ENCODE peak calls at places on chromosome 2, in ten cellular contexts. H is mammary epithelial cell, O is GM12878, M is PC-9, N is sigmoid colon, W is tibial artery, T is fibroblast of lung, Q is lower lobe of right lung, K is prostate gland, C is astrocyte. P is an unnamed sample. For H3K36me3, the result is how much of the 10 kb centered on the place peaks cover.

GRCh38 chr2:212906620-212907019 is 244.8 kb downstream of the IKZF2 start:
- DNase-seq in Q (no peak), M (no peak), N (no peak), W (no peak), H (peak), C (no peak), O (no peak), T (no peak), K (no peak), P (peak)

GRCh38 chr2:98912221-98912851 is 23.7 kb downstream of the CRACDL start:
- DNase-seq in Q (no peak), N (peak), O (no peak), C (peak), T (peak), W (peak), H (peak), M (peak), K (no peak), P (peak)

GRCh38 chr2:180971811-180972210 is 8.6 kb upstream of the UBE2E3 start:
- DNase-seq in N (no peak), C (no peak), T (no peak), M (no peak), K (no peak), O (no peak), H (no peak), W (no peak), Q (no peak), P (no peak)

GRCh38 chr2:231037731-231038482 is 584 bp downstream of the C2orf72 start:
- DNase-seq in N (no peak), Q (no peak), T (no peak), M (no peak), O (no peak), W (no peak), H (no peak), K (peak), C (no peak), P (no peak)

GRCh38 chr2:74999464-74999863 is 41.0 kb downstream of the POLE4 start:
- DNase-seq in W (no peak), C (no peak), Q (no peak), H (no peak), T (no peak), N (no peak), M (no peak), O (no peak), K (no peak), P (no peak)

GRCh38 chr2:159760321-159760720 is 37.7 kb downstream of the CD302 start:
- DNase-seq in T (no peak), N (no peak), H (no peak), Q (no peak), C (no peak), O (no peak), K (no peak), M (no peak), W (no peak), P (no peak)

GRCh38 chr2:201129044-201129505 is 13.1 kb downstream of the CFLAR start:
- DNase-seq in Q (no peak), H (peak), N (no peak), M (no peak), O (no peak), C (peak), K (no peak), W (no peak), T (peak), P (peak)

GRCh38 chr2:143259368-143259958 is 130.2 kb downstream of the ARHGAP15 start:
- DNase-seq in Q (peak), H (peak), K (peak), C (peak), O (peak), M (peak), W (peak), T (peak), N (peak), P (peak)

GRCh38 chr2:219530048-219530963 is 13.3 kb downstream of the CHPF start:
- DNase-seq in N (peak), W (peak), C (peak), H (peak), K (peak), M (peak), Q (peak), O (no peak), T (peak), P (peak)

GRCh38 chr2:227460079-227460485 is 11.9 kb upstream of the AGFG1 start:
- DNase-seq in O (no peak), N (no peak), W (no peak), H (peak), K (no peak), T (peak), C (peak), Q (no peak), M (peak), P (no peak)

DNA sequence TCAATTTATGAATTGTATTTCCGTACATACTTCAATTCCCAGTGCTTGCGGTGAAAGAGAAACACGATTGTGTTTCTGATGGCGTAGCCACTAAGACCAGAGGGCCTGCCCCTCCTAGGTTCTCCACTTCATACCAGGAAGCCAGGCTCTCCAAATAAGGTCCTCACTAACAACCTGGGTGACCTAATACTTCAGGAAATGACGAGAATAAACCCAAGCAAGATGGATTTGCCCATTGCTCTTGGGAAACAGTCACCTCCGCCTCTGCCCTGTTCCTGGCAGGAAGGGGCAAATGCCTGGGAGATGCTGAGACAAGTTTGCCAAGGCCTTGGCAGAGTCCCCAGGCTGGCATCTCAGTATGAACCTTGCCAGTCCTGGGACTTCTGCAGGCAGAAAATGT is 41.8 kb downstream of the TTC32 start:
- DNase-seq in K (peak), H (peak), O (no peak), Q (no peak), C (no peak), W (peak), T (peak), N (peak), M (no peak), P (peak)
- TF ChIP-seq CTCF in K (no peak), H (no peak), O (no peak), Q (no peak), C (no peak), W (no peak), T (no peak), N (no peak), M (no peak), P (no peak)

GRCh38 chr2:3212984-3213383 is 164.6 kb downstream of the EIPR1 start:
- DNase-seq in M (no peak), N (no peak), H (no peak), W (no peak), Q (no peak), K (no peak), T (no peak), O (no peak), C (no peak), P (no peak)

GRCh38 chr2:3214065-3214464 is 163.6 kb downstream of the EIPR1 start:
- DNase-seq in K (no peak), M (no peak), C (no peak), N (no peak), T (no peak), O (no peak), H (no peak), Q (no peak), W (no peak), P (no peak)

GRCh38 chr2:3217646-3218045 is 160.0 kb downstream of the EIPR1 start:
- DNase-seq in K (no peak), Q (no peak), O (no peak), M (no peak), W (no peak), H (no peak), T (no peak), N (no peak), C (no peak), P (no peak)

GRCh38 chr2:3216841-3217495 is 160.7 kb downstream of the EIPR1 start:
- DNase-seq in Q (no peak), N (no peak), O (no peak), M (no peak), T (no peak), C (no peak), K (no peak), W (no peak), H (no peak), P (no peak)

DNA sequence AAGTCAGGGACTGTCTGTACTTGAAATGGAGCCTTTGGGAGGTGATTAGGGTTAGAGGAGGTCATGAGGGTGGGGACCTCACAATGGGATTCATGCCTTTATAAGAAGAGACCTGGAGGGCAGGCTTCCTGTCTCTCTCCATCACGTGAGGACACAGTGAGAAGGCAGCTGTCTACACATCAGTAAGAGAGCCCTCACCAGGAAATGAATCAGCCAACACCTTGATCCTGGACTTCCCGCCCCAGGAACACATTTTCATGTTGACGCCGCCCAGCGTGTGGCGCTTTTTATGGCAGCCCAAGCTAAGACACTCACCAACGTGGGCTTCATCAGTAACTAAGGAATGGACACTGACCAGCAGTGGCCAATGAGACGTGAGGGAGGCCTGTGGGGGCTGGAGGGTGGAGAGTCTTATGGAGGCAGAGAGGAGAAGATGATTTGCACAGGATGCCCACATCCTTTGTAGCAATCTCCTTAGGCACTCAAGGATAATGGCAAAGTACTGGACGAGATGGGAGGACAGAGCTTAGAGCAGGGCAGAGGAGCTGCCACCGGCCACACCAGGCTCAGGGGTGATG is 162.7 kb downstream of the EIPR1 start:
- DNase-seq in K (no peak), Q (no peak), H (no peak), N (no peak), C (no peak), M (no peak), W (no peak), O (no peak), T (no peak), P (no peak)
- H3K4me3 ChIP-seq in K (no peak), Q (no peak), H (no peak), N (no peak), C (no peak), M (no peak), W (no peak), O (no peak), T (no peak), P (no peak)

GRCh38 chr2:220946552-220946951 is 625.6 kb downstream of the EPHA4 start:
- DNase-seq in M (no peak), W (no peak), N (no peak), H (peak), T (peak), O (no peak), K (no peak), Q (no peak), C (peak), P (peak)

GRCh38 chr2:220948579-220948978 is 623.5 kb downstream of the EPHA4 start:
- DNase-seq in W (no peak), M (no peak), O (no peak), C (no peak), K (no peak), T (no peak), H (no peak), Q (no peak), N (no peak), P (no peak)

GRCh38 chr2:220949476-220949875 is 622.6 kb downstream of the EPHA4 start:
- DNase-seq in T (peak), W (no peak), Q (no peak), N (no peak), H (no peak), O (no peak), C (peak), M (no peak), K (no peak), P (no peak)
- H3K36me3 ChIP-seq in T (under half), W (under half), Q (under half), N (under half), H (under half), O (under half), C (under half), M (under half), K (under half), P (under half)

GRCh38 chr2:43169987-43170732 is 56.2 kb downstream of the ZFP36L2 start:
- DNase-seq in Q (peak), T (no peak), M (peak), W (no peak), C (no peak), N (no peak), O (no peak), K (no peak), H (no peak), P (no peak)
- TF ChIP-seq CTCF in Q (peak), T (peak), M (peak), W (peak), C (peak), N (peak), O (peak), K (peak), H (peak), P (peak)

GRCh38 chr2:120861191-120861575 is 125.5 kb downstream of the GLI2 start:
- DNase-seq in Q (peak), H (no peak), W (peak), T (peak), K (no peak), N (no peak), M (no peak), C (peak), O (no peak), P (no peak)

GRCh38 chr2:120860579-120860922 is 124.9 kb downstream of the GLI2 start:
- DNase-seq in N (no peak), Q (no peak), K (no peak), C (no peak), W (peak), O (no peak), H (no peak), T (no peak), M (no peak), P (no peak)

GRCh38 chr2:120858764-120859525 is 123.3 kb downstream of the GLI2 start:
- DNase-seq in O (no peak), M (no peak), Q (no peak), T (no peak), H (no peak), W (peak), C (no peak), N (peak), K (no peak), P (no peak)

GRCh38 chr2:120858361-120858760 is 122.7 kb downstream of the GLI2 start:
- DNase-seq in T (no peak), O (no peak), K (no peak), M (no peak), W (peak), N (peak), H (no peak), C (no peak), Q (peak), P (no peak)

DNA sequence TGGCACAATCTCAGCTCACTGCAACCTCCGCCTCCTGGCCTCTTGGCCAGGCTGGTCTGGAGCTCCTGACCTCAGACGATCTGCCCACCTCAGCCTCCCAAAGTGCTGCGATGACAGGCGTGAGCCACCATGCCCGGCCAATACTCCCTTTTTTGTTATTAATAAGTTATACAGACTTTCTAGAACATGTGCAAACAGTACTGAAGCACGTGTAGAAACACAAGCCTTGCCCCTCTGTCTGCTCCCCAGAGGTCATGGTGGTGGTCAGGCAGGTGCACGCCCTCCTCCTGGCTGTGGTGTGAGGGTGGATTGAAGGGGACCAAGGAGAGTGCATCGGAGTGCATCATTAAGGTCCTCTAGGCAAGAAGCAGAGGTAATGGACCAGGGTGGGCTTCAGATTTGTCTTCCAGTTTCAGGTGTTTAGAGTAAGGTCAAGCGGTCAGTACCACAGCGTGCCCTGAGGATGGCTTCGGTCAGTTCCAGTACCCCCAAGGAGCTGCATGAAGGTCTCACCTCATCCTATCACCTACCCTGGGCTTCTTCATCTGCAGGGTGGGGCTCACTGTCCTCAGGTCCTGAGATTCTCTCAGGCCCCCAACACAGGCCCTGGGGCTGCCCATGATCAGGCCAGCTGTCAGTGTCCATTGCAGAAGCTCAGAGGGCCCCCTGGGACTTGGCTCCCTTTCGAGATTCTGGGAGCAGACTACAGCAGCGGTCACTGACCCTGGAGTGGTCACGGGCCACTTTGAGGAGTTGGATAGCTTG is 124.3 kb downstream of the GLI2 start:
- DNase-seq in K (no peak), Q (peak), W (peak), N (no peak), C (no peak), T (no peak), H (no peak), M (no peak), O (no peak), P (no peak)
- H3K4me3 ChIP-seq in K (no peak), Q (no peak), W (no peak), N (no peak), C (no peak), T (no peak), H (no peak), M (no peak), O (no peak), P (no peak)

DNA sequence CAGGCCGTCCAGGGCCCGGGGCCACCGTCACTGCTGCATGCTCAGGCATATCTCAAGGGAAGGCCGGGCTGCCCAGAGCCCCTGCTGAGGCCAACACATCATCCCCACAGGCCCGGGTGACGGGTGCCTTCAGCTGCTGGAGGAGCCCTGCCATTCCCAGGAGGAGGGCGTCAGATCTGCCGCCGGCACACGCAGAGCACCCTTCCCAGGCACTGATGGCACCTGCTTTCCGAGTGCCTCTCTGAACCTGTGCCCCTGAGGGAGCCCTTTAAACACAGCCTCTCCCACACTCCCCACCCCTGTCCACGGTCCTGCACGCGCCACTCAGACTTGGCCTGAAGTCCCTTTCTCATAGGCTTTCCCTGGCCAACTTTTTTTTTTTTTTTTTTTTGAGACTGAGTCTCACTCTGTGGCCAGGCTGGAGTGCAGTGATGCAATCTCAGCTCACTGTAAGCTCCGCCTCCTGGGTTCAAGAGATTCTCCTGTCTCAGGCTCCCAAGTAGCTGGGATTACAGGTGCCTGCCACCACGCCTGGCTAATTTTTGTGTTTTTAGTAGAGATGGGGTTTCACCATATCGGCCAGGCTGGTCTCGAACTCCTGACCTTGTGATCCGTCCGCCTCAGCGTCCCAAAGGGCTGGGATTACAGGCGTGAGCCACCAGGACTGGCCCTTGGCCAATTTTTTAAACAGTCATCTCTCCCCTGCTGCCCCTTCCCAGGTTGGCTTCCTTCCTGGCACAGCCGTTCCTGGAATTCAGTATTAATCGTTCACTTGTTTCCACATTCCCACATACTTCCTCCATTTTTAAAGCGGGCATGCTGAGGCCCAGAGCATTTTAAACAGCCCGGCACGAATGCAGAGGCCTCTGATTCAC is 211.6 kb downstream of the NDUFA10 start:
- DNase-seq in C (no peak), K (no peak), O (no peak), Q (peak), N (peak), M (no peak), T (no peak), W (peak), H (no peak), P (no peak)
- H3K36me3 ChIP-seq in C (under half), K (under half), O (under half), Q (under half), N (under half), M (under half), T (under half), W (under half), H (under half), P (under half)

GRCh38 chr2:28136557-28136956 is 246.0 kb downstream of the BABAM2 start:
- DNase-seq in K (no peak), C (no peak), N (no peak), H (no peak), T (no peak), M (no peak), W (no peak), O (no peak), Q (no peak), P (no peak)
- TF ChIP-seq CTCF in K (no peak), C (no peak), N (no peak), H (no peak), T (no peak), M (no peak), W (no peak), O (no peak), Q (no peak), P (no peak)

DNA sequence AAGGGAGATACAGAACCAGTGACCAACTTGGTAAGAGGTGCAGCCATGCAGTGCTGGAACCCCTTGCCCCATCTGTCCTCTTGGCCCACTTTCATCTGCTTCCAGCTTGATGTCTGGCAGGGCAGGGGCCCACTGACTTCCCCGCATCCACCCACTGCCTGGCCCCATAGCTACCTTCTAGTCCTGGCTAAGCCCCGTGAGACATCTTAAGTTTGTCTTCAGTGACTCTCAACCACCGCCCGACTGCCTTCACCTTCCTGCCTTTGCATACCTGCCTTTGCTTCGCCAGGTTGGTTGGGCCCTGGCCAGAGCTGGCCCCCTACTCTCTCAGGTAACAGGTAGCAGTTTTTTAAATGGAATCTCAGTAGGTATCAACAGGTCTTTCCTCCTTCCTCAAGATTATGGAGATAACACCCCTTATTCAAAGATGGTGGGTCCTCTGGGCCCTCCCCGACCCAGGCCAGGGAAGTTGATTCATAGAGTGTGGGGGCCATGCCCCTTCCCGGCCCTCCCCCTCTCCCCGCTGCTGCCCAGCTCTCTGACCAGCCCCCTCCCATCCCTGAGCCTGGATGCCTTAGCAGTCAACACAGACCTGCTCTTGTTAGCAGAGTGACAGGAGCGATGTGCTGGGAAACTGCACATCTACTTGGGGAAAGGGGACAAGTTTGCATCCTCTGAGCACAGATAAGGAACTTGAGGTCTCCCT is 2.8 kb downstream of the ARID5A start:
- DNase-seq in H (no peak), W (peak), K (no peak), C (no peak), O (no peak), T (no peak), N (no peak), M (no peak), Q (no peak), P (no peak)
- H3K4me3 ChIP-seq in H (no peak), W (peak), K (no peak), C (no peak), O (peak), T (no peak), N (peak), M (no peak), Q (peak), P (no peak)

DNA sequence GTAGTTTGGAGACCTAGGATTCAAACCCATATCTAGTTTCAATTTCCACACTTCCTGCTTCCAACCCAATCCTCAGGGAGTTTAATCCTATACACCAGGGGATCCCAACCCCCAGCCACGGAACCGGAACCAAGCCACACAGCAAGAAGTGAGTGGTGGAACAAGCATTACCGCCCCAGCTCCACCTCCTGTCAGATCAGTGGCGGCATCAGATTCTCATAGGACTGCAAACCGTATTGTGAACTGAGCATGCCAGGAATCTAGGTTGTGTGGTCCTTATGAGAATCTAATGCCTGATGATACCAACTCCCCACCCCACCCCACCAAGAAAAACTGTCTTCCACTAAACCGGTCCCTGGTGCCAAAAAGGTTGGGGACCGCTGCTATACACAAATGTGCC is 52.5 kb downstream of the PRPF40A start:
- DNase-seq in N (no peak), H (no peak), M (no peak), C (no peak), W (no peak), Q (no peak), O (no peak), K (no peak), T (no peak), P (no peak)
- H3K36me3 ChIP-seq in N (half or more), H (under half), M (half or more), C (half or more), W (half or more), Q (half or more), O (under half), K (under half), T (under half), P (under half)